ENCODE peak calls at places on chromosomes 5 and 9, in nine cellular contexts. One of them, this sample, is unnamed.

GRCh38 chr9:108049671-108050494 is 560.3 kb upstream of the KLF4 start:
- DNase-seq in left ventricle myocardium inferior: no peak
- DNase-seq in pancreas: no peak
- DNase-seq in GM13977: no peak
- DNase-seq in mucosa of descending colon: no peak
- DNase-seq in heart left ventricle: no peak
- DNase-seq in kidney: no peak
- DNase-seq in IMR-90: no peak
- DNase-seq in PC-3: no peak
- DNase-seq in this sample: no peak

GRCh38 chr9:110623462-110624025 is 44.0 kb upstream of the SVEP1 start:
- DNase-seq in left ventricle myocardium inferior: no peak
- DNase-seq in pancreas: peak
- DNase-seq in GM13977: peak
- DNase-seq in mucosa of descending colon: no peak
- DNase-seq in heart left ventricle: no peak
- DNase-seq in kidney: no peak
- DNase-seq in IMR-90: peak
- DNase-seq in PC-3: peak
- DNase-seq in this sample: no peak

GRCh38 chr9:69122086-69122390 is 52.0 kb upstream of the TJP2 start:
- DNase-seq in left ventricle myocardium inferior: peak
- DNase-seq in pancreas: peak
- DNase-seq in GM13977: peak
- DNase-seq in mucosa of descending colon: peak
- DNase-seq in heart left ventricle: peak
- DNase-seq in kidney: peak
- DNase-seq in IMR-90: peak
- DNase-seq in PC-3: peak
- DNase-seq in this sample: no peak

GRCh38 chr5:43305948-43306563 is 7.2 kb downstream of the HMGCS1 start:
- DNase-seq in left ventricle myocardium inferior: no peak
- DNase-seq in pancreas: no peak
- DNase-seq in GM13977: peak
- DNase-seq in mucosa of descending colon: no peak
- DNase-seq in heart left ventricle: no peak
- DNase-seq in kidney: no peak
- DNase-seq in IMR-90: peak
- DNase-seq in PC-3: peak
- DNase-seq in this sample: no peak

GRCh38 chr5:150036513-150036912 is 36.0 kb downstream of the HMGXB3 start:
- DNase-seq in left ventricle myocardium inferior: peak
- DNase-seq in pancreas: no peak
- DNase-seq in GM13977: no peak
- DNase-seq in mucosa of descending colon: no peak
- DNase-seq in heart left ventricle: no peak
- DNase-seq in kidney: no peak
- DNase-seq in IMR-90: peak
- DNase-seq in PC-3: peak
- DNase-seq in this sample: no peak

GRCh38 chr5:6581090-6581489 is 51.8 kb downstream of the NSUN2 start:
- DNase-seq in left ventricle myocardium inferior: no peak
- DNase-seq in pancreas: no peak
- DNase-seq in GM13977: no peak
- DNase-seq in mucosa of descending colon: no peak
- DNase-seq in heart left ventricle: no peak
- DNase-seq in kidney: no peak
- DNase-seq in IMR-90: no peak
- DNase-seq in PC-3: no peak
- DNase-seq in this sample: no peak

GRCh38 chr9:607417-607816 is 234.1 kb upstream of the DMRT1 start:
- DNase-seq in left ventricle myocardium inferior: no peak
- DNase-seq in pancreas: no peak
- DNase-seq in GM13977: no peak
- DNase-seq in mucosa of descending colon: no peak
- DNase-seq in heart left ventricle: no peak
- DNase-seq in kidney: no peak
- DNase-seq in IMR-90: no peak
- DNase-seq in PC-3: no peak
- DNase-seq in this sample: no peak

GRCh38 chr5:127313379-127313778 is 22.8 kb downstream of the MEGF10 start:
- DNase-seq in left ventricle myocardium inferior: no peak
- DNase-seq in pancreas: no peak
- DNase-seq in GM13977: no peak
- DNase-seq in mucosa of descending colon: no peak
- DNase-seq in heart left ventricle: no peak
- DNase-seq in kidney: no peak
- DNase-seq in IMR-90: no peak
- DNase-seq in PC-3: no peak
- DNase-seq in this sample: no peak

GRCh38 chr9:27157086-27157485 is 48.1 kb downstream of the TEK start:
- DNase-seq in left ventricle myocardium inferior: no peak
- DNase-seq in pancreas: no peak
- DNase-seq in GM13977: no peak
- DNase-seq in mucosa of descending colon: no peak
- DNase-seq in heart left ventricle: no peak
- DNase-seq in kidney: no peak
- DNase-seq in IMR-90: no peak
- DNase-seq in PC-3: peak
- DNase-seq in this sample: no peak

GRCh38 chr5:55385227-55385626 is 77.4 kb downstream of the MTREX start:
- DNase-seq in left ventricle myocardium inferior: no peak
- DNase-seq in pancreas: no peak
- DNase-seq in GM13977: no peak
- DNase-seq in mucosa of descending colon: no peak
- DNase-seq in heart left ventricle: no peak
- DNase-seq in kidney: no peak
- DNase-seq in IMR-90: no peak
- DNase-seq in PC-3: no peak
- DNase-seq in this sample: no peak

GRCh38 chr5:101278011-101278687 is 375.1 kb upstream of the ST8SIA4 start:
- DNase-seq in left ventricle myocardium inferior: no peak
- DNase-seq in pancreas: no peak
- DNase-seq in GM13977: no peak
- DNase-seq in mucosa of descending colon: no peak
- DNase-seq in heart left ventricle: no peak
- DNase-seq in kidney: no peak
- DNase-seq in IMR-90: peak
- DNase-seq in PC-3: peak
- DNase-seq in this sample: no peak

GRCh38 chr5:95113489-95113888 is 171.4 kb downstream of the MCTP1 start:
- DNase-seq in left ventricle myocardium inferior: no peak
- DNase-seq in pancreas: no peak
- DNase-seq in GM13977: no peak
- DNase-seq in mucosa of descending colon: no peak
- DNase-seq in heart left ventricle: no peak
- DNase-seq in kidney: no peak
- DNase-seq in IMR-90: peak
- DNase-seq in PC-3: peak
- DNase-seq in this sample: no peak

GRCh38 chr5:179153341-179153901 is 93.2 kb downstream of the ZNF354C start:
- DNase-seq in left ventricle myocardium inferior: no peak
- DNase-seq in pancreas: no peak
- DNase-seq in GM13977: no peak
- DNase-seq in mucosa of descending colon: no peak
- DNase-seq in heart left ventricle: peak
- DNase-seq in kidney: peak
- DNase-seq in IMR-90: no peak
- DNase-seq in PC-3: no peak
- DNase-seq in this sample: peak

DNA sequence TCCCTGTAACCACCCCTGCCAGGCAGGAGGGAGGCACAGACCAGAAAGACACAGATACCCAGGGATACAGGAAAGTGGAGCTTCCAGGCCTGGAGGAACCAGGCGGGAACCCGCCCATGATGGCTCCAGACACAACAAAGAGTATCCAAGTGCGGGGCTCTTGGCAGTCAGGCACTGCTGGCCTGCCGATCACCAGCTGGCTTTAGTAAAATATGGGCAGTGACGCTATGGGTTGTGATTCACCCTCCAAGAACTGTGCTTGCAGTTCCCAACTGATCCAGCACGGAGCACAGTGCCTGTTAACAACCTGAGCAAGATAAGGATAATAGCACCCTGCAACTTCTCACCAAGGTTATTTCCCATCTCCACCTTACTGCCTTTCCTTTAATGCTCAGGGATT is 463.3 kb downstream of the IRX1 start:
- DNase-seq in left ventricle myocardium inferior: peak
- DNase-seq in pancreas: no peak
- DNase-seq in GM13977: no peak
- DNase-seq in mucosa of descending colon: no peak
- DNase-seq in heart left ventricle: peak
- DNase-seq in kidney: peak
- DNase-seq in IMR-90: no peak
- DNase-seq in PC-3: no peak
- DNase-seq in this sample: no peak
- TF ChIP-seq CTCF in left ventricle myocardium inferior: peak
- TF ChIP-seq CTCF in pancreas: no peak
- TF ChIP-seq CTCF in GM13977: no peak
- TF ChIP-seq CTCF in mucosa of descending colon: no peak
- TF ChIP-seq CTCF in heart left ventricle: no peak
- TF ChIP-seq CTCF in kidney: no peak
- TF ChIP-seq CTCF in IMR-90: no peak
- TF ChIP-seq CTCF in PC-3: no peak
- TF ChIP-seq CTCF in this sample: no peak

DNA sequence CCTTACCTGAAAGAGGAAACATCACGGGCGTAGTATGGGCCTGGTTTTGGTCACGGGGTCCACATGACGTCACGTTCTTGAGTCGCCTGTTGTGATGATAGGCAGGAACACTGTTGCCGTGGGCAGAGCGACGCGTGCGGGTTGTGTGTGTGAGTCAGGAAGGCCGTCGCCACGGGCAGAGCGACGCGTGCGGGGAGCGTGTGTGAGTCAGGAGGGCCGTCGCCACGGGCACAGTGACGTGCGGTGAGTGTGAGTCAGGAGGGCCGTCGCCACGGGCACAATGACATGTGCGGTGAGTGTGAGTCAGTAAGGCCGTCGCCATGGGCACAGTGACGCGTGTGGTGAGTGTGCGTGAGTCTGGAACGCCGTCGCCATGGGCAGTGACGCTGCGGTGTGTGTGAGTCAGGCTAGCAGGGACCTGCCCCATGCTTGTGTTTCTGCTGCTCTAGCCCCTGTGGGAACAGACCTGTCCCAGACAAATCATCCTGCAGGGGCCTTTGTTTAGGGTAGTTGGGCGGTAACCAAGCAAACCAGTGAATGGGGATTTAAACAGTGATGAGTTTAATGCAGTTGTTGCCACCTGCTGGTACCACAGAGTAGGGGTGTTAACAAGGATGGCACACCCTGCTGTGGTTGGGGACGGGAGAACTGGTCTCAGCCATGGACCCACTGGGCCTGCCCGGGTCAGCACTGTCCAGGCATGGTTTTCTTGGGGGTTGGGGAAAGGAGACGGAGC is 19.8 kb downstream of the TRIP13 start:
- DNase-seq in left ventricle myocardium inferior: no peak
- DNase-seq in pancreas: no peak
- DNase-seq in GM13977: no peak
- DNase-seq in mucosa of descending colon: no peak
- DNase-seq in heart left ventricle: no peak
- DNase-seq in kidney: no peak
- DNase-seq in IMR-90: peak
- DNase-seq in PC-3: peak
- DNase-seq in this sample: no peak
- TF ChIP-seq CTCF in left ventricle myocardium inferior: no peak
- TF ChIP-seq CTCF in pancreas: no peak
- TF ChIP-seq CTCF in GM13977: no peak
- TF ChIP-seq CTCF in mucosa of descending colon: no peak
- TF ChIP-seq CTCF in heart left ventricle: no peak
- TF ChIP-seq CTCF in kidney: no peak
- TF ChIP-seq CTCF in IMR-90: peak
- TF ChIP-seq CTCF in PC-3: peak
- TF ChIP-seq CTCF in this sample: peak

DNA sequence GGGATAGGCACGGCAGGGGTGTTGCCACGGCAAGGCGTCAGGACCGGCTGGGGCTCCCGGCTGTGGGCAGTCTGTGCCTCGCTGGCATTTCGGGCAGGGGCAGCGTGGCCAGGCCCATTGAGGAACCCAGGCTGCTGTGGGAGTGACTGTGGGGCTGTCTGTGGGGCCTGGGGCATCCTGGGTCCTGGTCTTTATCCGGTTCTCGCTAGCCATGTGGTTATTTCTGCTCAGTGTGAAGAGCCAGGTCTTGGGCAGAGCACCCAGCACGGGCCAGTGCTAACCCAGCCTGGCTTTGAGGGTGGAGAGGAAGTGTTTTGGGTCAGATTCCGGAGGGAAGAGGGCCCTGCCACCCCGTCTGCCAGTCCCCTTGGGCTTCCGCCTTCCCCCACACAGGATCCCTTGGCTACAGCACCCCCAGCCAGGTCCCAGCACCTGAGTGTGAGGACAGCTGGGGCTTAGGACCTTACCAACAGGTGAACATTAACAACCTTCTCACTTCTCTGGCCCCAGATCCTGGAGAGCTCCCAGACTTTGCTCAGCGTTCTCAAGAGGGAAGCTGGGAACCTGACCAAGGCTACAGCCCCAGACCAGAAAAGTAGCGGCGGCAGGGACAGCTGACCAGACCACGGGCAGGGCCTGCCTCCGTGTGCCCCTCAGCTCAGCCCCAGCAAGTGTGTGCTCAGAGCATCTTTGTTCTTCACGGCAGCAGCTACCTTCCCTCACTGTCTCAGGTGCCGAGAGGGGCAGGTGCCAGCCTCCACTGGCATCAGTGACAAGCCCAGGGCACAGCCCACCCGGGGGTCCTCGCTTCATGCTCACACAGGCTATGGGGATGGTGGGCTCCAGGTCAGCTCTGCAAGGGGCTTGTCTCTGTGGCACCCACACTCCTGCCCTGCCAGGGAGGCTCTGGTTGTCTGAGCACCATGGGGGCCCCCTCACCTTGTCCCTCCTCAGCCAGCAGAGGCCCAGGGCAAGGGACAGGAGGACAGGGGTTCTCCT is 1.1 kb downstream of the SSNA1 start:
- DNase-seq in left ventricle myocardium inferior: no peak
- DNase-seq in pancreas: peak
- DNase-seq in GM13977: no peak
- DNase-seq in mucosa of descending colon: peak
- DNase-seq in heart left ventricle: no peak
- DNase-seq in kidney: no peak
- DNase-seq in IMR-90: no peak
- DNase-seq in PC-3: no peak
- DNase-seq in this sample: no peak
- TF ChIP-seq CTCF in left ventricle myocardium inferior: no peak
- TF ChIP-seq CTCF in pancreas: no peak
- TF ChIP-seq CTCF in GM13977: no peak
- TF ChIP-seq CTCF in mucosa of descending colon: peak
- TF ChIP-seq CTCF in heart left ventricle: no peak
- TF ChIP-seq CTCF in kidney: no peak
- TF ChIP-seq CTCF in IMR-90: no peak
- TF ChIP-seq CTCF in PC-3: no peak
- TF ChIP-seq CTCF in this sample: no peak

DNA sequence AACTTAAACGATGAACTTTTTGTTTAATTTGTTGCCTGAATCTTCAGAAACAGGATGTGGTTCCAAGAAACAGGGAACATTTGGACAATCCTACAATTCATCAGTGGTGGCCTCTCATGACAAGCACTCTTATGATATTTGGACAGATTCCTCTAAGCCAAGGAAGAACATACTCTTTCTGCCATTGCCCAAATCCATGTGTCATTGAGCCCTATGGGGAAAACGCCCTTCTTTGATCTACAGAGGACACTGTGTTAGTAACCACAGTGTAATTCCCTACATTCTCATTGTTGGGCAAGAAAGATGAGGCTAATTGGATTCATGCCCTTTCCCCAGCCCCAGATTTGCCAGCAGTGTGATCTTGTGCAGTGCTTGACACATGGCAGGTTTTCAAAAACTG is 167.7 kb upstream of the PTCH1 start:
- DNase-seq in left ventricle myocardium inferior: no peak
- DNase-seq in pancreas: no peak
- DNase-seq in GM13977: no peak
- DNase-seq in mucosa of descending colon: no peak
- DNase-seq in heart left ventricle: no peak
- DNase-seq in kidney: no peak
- DNase-seq in IMR-90: no peak
- DNase-seq in PC-3: no peak
- DNase-seq in this sample: no peak
- TF ChIP-seq CTCF in left ventricle myocardium inferior: no peak
- TF ChIP-seq CTCF in pancreas: no peak
- TF ChIP-seq CTCF in GM13977: no peak
- TF ChIP-seq CTCF in mucosa of descending colon: no peak
- TF ChIP-seq CTCF in heart left ventricle: no peak
- TF ChIP-seq CTCF in kidney: no peak
- TF ChIP-seq CTCF in IMR-90: no peak
- TF ChIP-seq CTCF in PC-3: no peak
- TF ChIP-seq CTCF in this sample: no peak

This sample was measured in chondrocyte.